ENCODE peak calls at places on chromosomes 2 and 18, in ten cellular contexts. One of them, this sample, is unnamed. For H3K36me3, the result is how much of the 10 kb centered on the place peaks cover.

GRCh38 chr2:38030590-38031326 is 45.2 kb downstream of the CYP1B1 start:
- DNase-seq in mammary epithelial cell: no peak
- DNase-seq in HCT116: no peak
- DNase-seq in thoracic aorta: no peak
- DNase-seq in GM12878: no peak
- DNase-seq in WERI-Rb-1: no peak
- DNase-seq in pancreas: no peak
- DNase-seq in heart left ventricle: no peak
- DNase-seq in H1: no peak
- DNase-seq in ovary: peak
- DNase-seq in this sample: no peak

GRCh38 chr2:47070155-47070919 is 84.8 kb downstream of the STPG4 start:
- DNase-seq in mammary epithelial cell: no peak
- DNase-seq in HCT116: no peak
- DNase-seq in thoracic aorta: no peak
- DNase-seq in GM12878: no peak
- DNase-seq in WERI-Rb-1: no peak
- DNase-seq in pancreas: no peak
- DNase-seq in heart left ventricle: no peak
- DNase-seq in H1: no peak
- DNase-seq in ovary: peak
- DNase-seq in this sample: no peak

GRCh38 chr2:212237350-212238095 is 301.1 kb downstream of the ERBB4 start:
- DNase-seq in mammary epithelial cell: no peak
- DNase-seq in HCT116: no peak
- DNase-seq in thoracic aorta: no peak
- DNase-seq in GM12878: no peak
- DNase-seq in WERI-Rb-1: peak
- DNase-seq in pancreas: no peak
- DNase-seq in heart left ventricle: peak
- DNase-seq in H1: no peak
- DNase-seq in ovary: no peak
- DNase-seq in this sample: no peak

GRCh38 chr2:232489516-232490220 is 2.0 kb upstream of the ECEL1 start:
- DNase-seq in mammary epithelial cell: no peak
- DNase-seq in HCT116: no peak
- DNase-seq in thoracic aorta: no peak
- DNase-seq in GM12878: no peak
- DNase-seq in WERI-Rb-1: no peak
- DNase-seq in pancreas: no peak
- DNase-seq in heart left ventricle: peak
- DNase-seq in H1: no peak
- DNase-seq in ovary: peak
- DNase-seq in this sample: no peak

GRCh38 chr2:18814387-18814786 is 225.0 kb upstream of the NT5C1B start:
- DNase-seq in mammary epithelial cell: no peak
- DNase-seq in HCT116: no peak
- DNase-seq in thoracic aorta: no peak
- DNase-seq in GM12878: no peak
- DNase-seq in WERI-Rb-1: no peak
- DNase-seq in pancreas: no peak
- DNase-seq in heart left ventricle: no peak
- DNase-seq in H1: no peak
- DNase-seq in ovary: no peak
- DNase-seq in this sample: no peak

GRCh38 chr18:45336431-45336830 is 278.8 kb upstream of the SLC14A2 start:
- DNase-seq in mammary epithelial cell: no peak
- DNase-seq in HCT116: no peak
- DNase-seq in thoracic aorta: no peak
- DNase-seq in GM12878: no peak
- DNase-seq in WERI-Rb-1: no peak
- DNase-seq in pancreas: no peak
- DNase-seq in heart left ventricle: no peak
- DNase-seq in H1: no peak
- DNase-seq in ovary: no peak
- DNase-seq in this sample: no peak

GRCh38 chr18:21281611-21282010 is 39.6 kb downstream of the GREB1L start:
- DNase-seq in mammary epithelial cell: no peak
- DNase-seq in HCT116: no peak
- DNase-seq in thoracic aorta: no peak
- DNase-seq in GM12878: no peak
- DNase-seq in WERI-Rb-1: no peak
- DNase-seq in pancreas: no peak
- DNase-seq in heart left ventricle: no peak
- DNase-seq in H1: no peak
- DNase-seq in ovary: no peak
- DNase-seq in this sample: no peak

GRCh38 chr2:159072795-159073194 is 104.4 kb downstream of the TANC1 start:
- DNase-seq in mammary epithelial cell: peak
- DNase-seq in HCT116: no peak
- DNase-seq in thoracic aorta: no peak
- DNase-seq in GM12878: no peak
- DNase-seq in WERI-Rb-1: no peak
- DNase-seq in pancreas: no peak
- DNase-seq in heart left ventricle: no peak
- DNase-seq in H1: no peak
- DNase-seq in ovary: no peak
- DNase-seq in this sample: no peak

GRCh38 chr2:18559941-18560796 is at the start of gene RDH14:
- DNase-seq in mammary epithelial cell: peak
- DNase-seq in HCT116: peak
- DNase-seq in thoracic aorta: peak
- DNase-seq in GM12878: peak
- DNase-seq in WERI-Rb-1: peak
- DNase-seq in pancreas: peak
- DNase-seq in heart left ventricle: peak
- DNase-seq in H1: peak
- DNase-seq in ovary: peak
- DNase-seq in this sample: peak

GRCh38 chr2:128467321-128467901 is 148.7 kb upstream of the HS6ST1 start:
- DNase-seq in mammary epithelial cell: no peak
- DNase-seq in HCT116: no peak
- DNase-seq in thoracic aorta: no peak
- DNase-seq in GM12878: no peak
- DNase-seq in WERI-Rb-1: no peak
- DNase-seq in pancreas: no peak
- DNase-seq in heart left ventricle: no peak
- DNase-seq in H1: no peak
- DNase-seq in ovary: no peak
- DNase-seq in this sample: no peak

GRCh38 chr2:207467716-207468347 is 61.9 kb upstream of the CREB1 start:
- DNase-seq in mammary epithelial cell: peak
- DNase-seq in HCT116: no peak
- DNase-seq in thoracic aorta: no peak
- DNase-seq in GM12878: peak
- DNase-seq in WERI-Rb-1: no peak
- DNase-seq in pancreas: no peak
- DNase-seq in heart left ventricle: no peak
- DNase-seq in H1: no peak
- DNase-seq in ovary: no peak
- DNase-seq in this sample: no peak

GRCh38 chr18:49368876-49369440 is 91.5 kb downstream of the DYM start:
- DNase-seq in mammary epithelial cell: peak
- DNase-seq in HCT116: no peak
- DNase-seq in thoracic aorta: no peak
- DNase-seq in GM12878: no peak
- DNase-seq in WERI-Rb-1: no peak
- DNase-seq in pancreas: peak
- DNase-seq in heart left ventricle: no peak
- DNase-seq in H1: no peak
- DNase-seq in ovary: no peak
- DNase-seq in this sample: no peak

GRCh38 chr18:13217971-13218375 is 587 bp upstream of the LDLRAD4 start:
- DNase-seq in mammary epithelial cell: no peak
- DNase-seq in HCT116: no peak
- DNase-seq in thoracic aorta: no peak
- DNase-seq in GM12878: no peak
- DNase-seq in WERI-Rb-1: peak
- DNase-seq in pancreas: no peak
- DNase-seq in heart left ventricle: no peak
- DNase-seq in H1: no peak
- DNase-seq in ovary: no peak
- DNase-seq in this sample: no peak

GRCh38 chr18:13219576-13219975 is 1.0 kb downstream of the LDLRAD4 start:
- DNase-seq in mammary epithelial cell: no peak
- DNase-seq in HCT116: no peak
- DNase-seq in thoracic aorta: no peak
- DNase-seq in GM12878: no peak
- DNase-seq in WERI-Rb-1: no peak
- DNase-seq in pancreas: no peak
- DNase-seq in heart left ventricle: no peak
- DNase-seq in H1: no peak
- DNase-seq in ovary: no peak
- DNase-seq in this sample: no peak

GRCh38 chr18:13218376-13219011 is at the start of gene LDLRAD4:
- DNase-seq in mammary epithelial cell: no peak
- DNase-seq in HCT116: no peak
- DNase-seq in thoracic aorta: no peak
- DNase-seq in GM12878: no peak
- DNase-seq in WERI-Rb-1: peak
- DNase-seq in pancreas: peak
- DNase-seq in heart left ventricle: peak
- DNase-seq in H1: no peak
- DNase-seq in ovary: no peak
- DNase-seq in this sample: no peak

GRCh38 chr18:13220326-13220991 is 1.9 kb downstream of the LDLRAD4 start:
- DNase-seq in mammary epithelial cell: no peak
- DNase-seq in HCT116: no peak
- DNase-seq in thoracic aorta: no peak
- DNase-seq in GM12878: no peak
- DNase-seq in WERI-Rb-1: no peak
- DNase-seq in pancreas: no peak
- DNase-seq in heart left ventricle: no peak
- DNase-seq in H1: no peak
- DNase-seq in ovary: no peak
- DNase-seq in this sample: no peak

DNA sequence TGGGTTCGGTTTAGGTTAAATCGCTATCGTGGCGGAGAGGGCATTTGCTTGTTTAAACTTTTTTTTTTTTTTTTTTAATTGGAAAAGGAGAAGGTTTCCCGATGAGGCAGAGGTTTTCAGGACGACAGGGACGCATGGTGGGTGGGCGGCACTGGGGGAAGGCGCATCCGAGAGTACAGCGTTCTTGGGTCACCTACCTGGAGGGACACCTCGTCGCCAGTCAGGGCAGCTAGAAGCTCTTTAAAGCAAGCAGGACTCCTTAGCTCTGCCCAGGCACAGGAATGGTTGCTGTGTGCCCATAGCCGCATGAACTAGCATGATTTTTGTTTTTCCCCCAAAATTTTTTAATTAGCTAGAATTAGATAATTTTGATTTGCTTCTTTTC is 444 bp downstream of the LDLRAD4 start:
- DNase-seq in mammary epithelial cell: no peak
- DNase-seq in HCT116: no peak
- DNase-seq in thoracic aorta: no peak
- DNase-seq in GM12878: no peak
- DNase-seq in WERI-Rb-1: no peak
- DNase-seq in pancreas: no peak
- DNase-seq in heart left ventricle: no peak
- DNase-seq in H1: no peak
- DNase-seq in ovary: no peak
- DNase-seq in this sample: no peak
- H3K4me3 ChIP-seq in mammary epithelial cell: no peak
- H3K4me3 ChIP-seq in HCT116: no peak
- H3K4me3 ChIP-seq in thoracic aorta: peak
- H3K4me3 ChIP-seq in GM12878: no peak
- H3K4me3 ChIP-seq in WERI-Rb-1: peak
- H3K4me3 ChIP-seq in pancreas: peak
- H3K4me3 ChIP-seq in heart left ventricle: peak
- H3K4me3 ChIP-seq in H1: peak
- H3K4me3 ChIP-seq in ovary: peak
- H3K4me3 ChIP-seq in this sample: no peak

GRCh38 chr18:68172842-68173549 is 541.9 kb downstream of the TMX3 start:
- DNase-seq in mammary epithelial cell: no peak
- DNase-seq in HCT116: no peak
- DNase-seq in thoracic aorta: no peak
- DNase-seq in GM12878: no peak
- DNase-seq in WERI-Rb-1: no peak
- DNase-seq in pancreas: no peak
- DNase-seq in heart left ventricle: peak
- DNase-seq in H1: peak
- DNase-seq in ovary: no peak
- DNase-seq in this sample: no peak
- TF ChIP-seq CTCF in mammary epithelial cell: no peak
- TF ChIP-seq CTCF in HCT116: no peak
- TF ChIP-seq CTCF in thoracic aorta: no peak
- TF ChIP-seq CTCF in GM12878: no peak
- TF ChIP-seq CTCF in WERI-Rb-1: no peak
- TF ChIP-seq CTCF in pancreas: no peak
- TF ChIP-seq CTCF in heart left ventricle: no peak
- TF ChIP-seq CTCF in H1: peak
- TF ChIP-seq CTCF in ovary: no peak
- TF ChIP-seq CTCF in this sample: no peak

DNA sequence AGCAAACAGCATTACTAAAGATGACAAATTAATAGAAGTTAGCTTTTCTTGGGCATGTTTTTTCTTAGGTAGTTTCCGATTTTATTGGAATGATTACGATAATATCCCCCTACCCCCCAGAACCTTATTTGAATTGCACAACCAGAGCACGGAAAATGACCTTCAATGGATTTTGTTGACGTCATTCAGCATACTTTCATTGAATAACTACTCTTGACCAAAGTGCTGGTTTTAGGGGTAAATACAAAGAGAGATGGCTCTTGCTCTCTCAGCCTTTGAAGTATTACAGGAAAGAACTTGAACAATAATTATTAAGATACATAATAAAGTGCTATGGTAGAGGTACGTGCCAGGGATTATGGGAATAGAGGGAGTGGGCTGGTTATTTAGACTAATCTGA is 36.0 kb downstream of the VAPA start:
- DNase-seq in mammary epithelial cell: no peak
- DNase-seq in HCT116: no peak
- DNase-seq in thoracic aorta: no peak
- DNase-seq in GM12878: no peak
- DNase-seq in WERI-Rb-1: no peak
- DNase-seq in pancreas: no peak
- DNase-seq in heart left ventricle: no peak
- DNase-seq in H1: no peak
- DNase-seq in ovary: no peak
- DNase-seq in this sample: no peak
- H3K36me3 ChIP-seq in mammary epithelial cell: under half
- H3K36me3 ChIP-seq in HCT116: under half
- H3K36me3 ChIP-seq in thoracic aorta: under half
- H3K36me3 ChIP-seq in GM12878: under half
- H3K36me3 ChIP-seq in WERI-Rb-1: under half
- H3K36me3 ChIP-seq in pancreas: under half
- H3K36me3 ChIP-seq in heart left ventricle: under half
- H3K36me3 ChIP-seq in H1: under half
- H3K36me3 ChIP-seq in ovary: under half
- H3K36me3 ChIP-seq in this sample: under half

DNA sequence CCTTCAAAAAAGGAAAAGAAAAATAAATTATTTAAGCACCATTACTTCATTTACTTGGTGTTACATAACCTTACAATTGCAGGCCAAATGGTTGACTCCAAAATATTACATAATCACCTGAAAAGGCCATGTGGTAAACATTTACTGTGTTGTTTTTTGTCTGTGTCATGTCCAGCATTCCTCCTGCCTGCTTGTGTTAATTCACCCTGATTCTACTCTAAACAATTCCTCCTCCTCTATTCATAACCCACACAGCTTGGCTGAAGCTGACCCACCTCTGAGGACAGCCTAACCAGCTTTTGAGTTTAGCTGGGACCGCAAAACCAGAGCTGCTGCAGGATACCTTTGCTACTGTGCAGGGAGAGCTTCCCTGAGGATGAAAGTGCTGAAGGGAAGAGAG is 35.4 kb downstream of the TMX3 start:
- DNase-seq in mammary epithelial cell: no peak
- DNase-seq in HCT116: no peak
- DNase-seq in thoracic aorta: no peak
- DNase-seq in GM12878: no peak
- DNase-seq in WERI-Rb-1: no peak
- DNase-seq in pancreas: no peak
- DNase-seq in heart left ventricle: no peak
- DNase-seq in H1: no peak
- DNase-seq in ovary: no peak
- DNase-seq in this sample: no peak
- H3K4me3 ChIP-seq in mammary epithelial cell: no peak
- H3K4me3 ChIP-seq in HCT116: no peak
- H3K4me3 ChIP-seq in thoracic aorta: no peak
- H3K4me3 ChIP-seq in GM12878: no peak
- H3K4me3 ChIP-seq in WERI-Rb-1: no peak
- H3K4me3 ChIP-seq in pancreas: no peak
- H3K4me3 ChIP-seq in heart left ventricle: no peak
- H3K4me3 ChIP-seq in H1: no peak
- H3K4me3 ChIP-seq in ovary: no peak
- H3K4me3 ChIP-seq in this sample: no peak

This sample was measured in GM06990.